ENCODE peak calls at places on chromosomes 6 and 20, in four cellular contexts. One of them, this sample, is unnamed.

GRCh38 chr20:61024390-61024789 is 227.7 kb upstream of the CDH4 start:
- DNase-seq in HepG2: no peak
- DNase-seq in HCT116: no peak
- DNase-seq in SK-N-SH: no peak
- DNase-seq in this sample: no peak

GRCh38 chr20:15817351-15817750 is 755.9 kb downstream of the KIF16B start:
- DNase-seq in SK-N-SH: no peak
- DNase-seq in HCT116: no peak
- DNase-seq in HepG2: no peak
- DNase-seq in this sample: no peak

GRCh38 chr20:50475879-50476292 is 34.3 kb upstream of the PTPN1 start:
- DNase-seq in HCT116: no peak
- DNase-seq in SK-N-SH: no peak
- DNase-seq in HepG2: peak
- DNase-seq in this sample: peak

GRCh38 chr20:1297486-1297885 is 31.4 kb downstream of the SNPH start:
- DNase-seq in SK-N-SH: no peak
- DNase-seq in HCT116: no peak
- DNase-seq in HepG2: no peak
- DNase-seq in this sample: no peak

GRCh38 chr6:56814308-56814707 is 140.6 kb upstream of the BEND6 start:
- DNase-seq in HCT116: no peak
- DNase-seq in HepG2: no peak
- DNase-seq in SK-N-SH: no peak
- DNase-seq in this sample: no peak

GRCh38 chr20:49483706-49484101 is 1.2 kb upstream of the KCNB1 start:
- DNase-seq in HCT116: no peak
- DNase-seq in HepG2: no peak
- DNase-seq in SK-N-SH: peak
- DNase-seq in this sample: no peak

GRCh38 chr6:34391023-34391485 is 1.4 kb downstream of the NUDT3 start:
- DNase-seq in HCT116: no peak
- DNase-seq in SK-N-SH: peak
- DNase-seq in HepG2: peak
- DNase-seq in this sample: no peak

GRCh38 chr6:11271637-11272036 is 39.2 kb upstream of the NEDD9 start:
- DNase-seq in HCT116: no peak
- DNase-seq in HepG2: no peak
- DNase-seq in SK-N-SH: no peak
- DNase-seq in this sample: no peak

GRCh38 chr6:128508588-128509296 is 11.7 kb downstream of the PTPRK start:
- DNase-seq in HepG2: peak
- DNase-seq in SK-N-SH: no peak
- DNase-seq in HCT116: peak
- DNase-seq in this sample: no peak

GRCh38 chr20:42134265-42135098 is 516.3 kb upstream of the CHD6 start:
- DNase-seq in HepG2: peak
- DNase-seq in HCT116: no peak
- DNase-seq in SK-N-SH: no peak
- DNase-seq in this sample: no peak

GRCh38 chr6:431504-431903 is 40.0 kb downstream of the IRF4 start:
- DNase-seq in SK-N-SH: no peak
- DNase-seq in HepG2: no peak
- DNase-seq in HCT116: no peak
- DNase-seq in this sample: no peak

GRCh38 chr6:119171442-119171841 is 93.0 kb upstream of the FAM184A start:
- DNase-seq in HCT116: no peak
- DNase-seq in HepG2: no peak
- DNase-seq in SK-N-SH: no peak
- DNase-seq in this sample: no peak

GRCh38 chr6:131936156-131936555 is 15.0 kb downstream of the CCN2 start:
- DNase-seq in HepG2: peak
- DNase-seq in SK-N-SH: no peak
- DNase-seq in HCT116: no peak
- DNase-seq in this sample: no peak

GRCh38 chr6:157994126-157994795 is 12.6 kb downstream of the SYNJ2 start:
- DNase-seq in HCT116: no peak
- DNase-seq in SK-N-SH: no peak
- DNase-seq in HepG2: peak
- DNase-seq in this sample: peak

GRCh38 chr6:144266091-144266649 is 19.0 kb upstream of the UTRN start:
- DNase-seq in HepG2: no peak
- DNase-seq in HCT116: peak
- DNase-seq in SK-N-SH: no peak
- DNase-seq in this sample: no peak

GRCh38 chr6:41560440-41561192 is 14.4 kb downstream of the FOXP4 start:
- DNase-seq in SK-N-SH: no peak
- DNase-seq in HepG2: no peak
- DNase-seq in HCT116: no peak
- DNase-seq in this sample: no peak

GRCh38 chr6:30646450-30647038 is 389 bp upstream of the C6orf136 start:
- DNase-seq in HepG2: no peak
- DNase-seq in SK-N-SH: peak
- DNase-seq in HCT116: no peak
- DNase-seq in this sample: peak

GRCh38 chr6:45617441-45617840 is 239.7 kb upstream of the SUPT3H start:
- DNase-seq in SK-N-SH: no peak
- DNase-seq in HepG2: no peak
- DNase-seq in HCT116: no peak
- DNase-seq in this sample: no peak

GRCh38 chr6:152206072-152206818 is 398.8 kb downstream of the ESR1 start:
- DNase-seq in SK-N-SH: no peak
- DNase-seq in HCT116: peak
- DNase-seq in HepG2: peak
- DNase-seq in this sample: peak
- TF ChIP-seq ELF1 in SK-N-SH: no peak
- TF ChIP-seq ELF1 in HCT116: no peak
- TF ChIP-seq ELF1 in HepG2: no peak
- TF ChIP-seq ELF1 in this sample: no peak

GRCh38 chr6:163391983-163392382 is 22.5 kb upstream of the QKI start:
- DNase-seq in HepG2: no peak
- DNase-seq in HCT116: peak
- DNase-seq in SK-N-SH: no peak
- DNase-seq in this sample: no peak
- TF ChIP-seq ELF1 in HepG2: no peak
- TF ChIP-seq ELF1 in HCT116: peak
- TF ChIP-seq ELF1 in SK-N-SH: no peak
- TF ChIP-seq ELF1 in this sample: no peak

DNA sequence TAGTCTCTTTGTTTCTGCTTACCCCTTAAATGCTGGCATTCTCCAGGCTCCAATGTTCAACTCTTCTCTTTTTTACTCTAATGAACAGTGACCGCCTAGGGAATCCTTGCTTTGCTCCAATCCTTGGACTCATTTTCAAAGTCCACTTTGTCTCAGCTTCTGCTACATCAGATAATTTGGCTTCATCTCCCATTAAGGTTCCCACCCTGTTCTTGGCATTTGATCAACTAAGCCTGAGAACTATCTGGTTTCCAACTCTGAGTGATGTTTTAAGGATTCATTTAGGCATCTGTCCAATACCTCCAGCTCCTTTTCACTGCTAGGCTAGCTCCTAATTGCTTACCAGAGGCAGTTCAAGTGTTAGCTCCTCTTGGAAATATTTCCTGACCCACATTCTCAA is 64.9 kb downstream of the ME1 start:
- DNase-seq in HCT116: no peak
- DNase-seq in HepG2: no peak
- DNase-seq in SK-N-SH: no peak
- DNase-seq in this sample: no peak
- TF ChIP-seq ELF1 in HCT116: no peak
- TF ChIP-seq ELF1 in HepG2: no peak
- TF ChIP-seq ELF1 in SK-N-SH: no peak
- TF ChIP-seq ELF1 in this sample: no peak

DNA sequence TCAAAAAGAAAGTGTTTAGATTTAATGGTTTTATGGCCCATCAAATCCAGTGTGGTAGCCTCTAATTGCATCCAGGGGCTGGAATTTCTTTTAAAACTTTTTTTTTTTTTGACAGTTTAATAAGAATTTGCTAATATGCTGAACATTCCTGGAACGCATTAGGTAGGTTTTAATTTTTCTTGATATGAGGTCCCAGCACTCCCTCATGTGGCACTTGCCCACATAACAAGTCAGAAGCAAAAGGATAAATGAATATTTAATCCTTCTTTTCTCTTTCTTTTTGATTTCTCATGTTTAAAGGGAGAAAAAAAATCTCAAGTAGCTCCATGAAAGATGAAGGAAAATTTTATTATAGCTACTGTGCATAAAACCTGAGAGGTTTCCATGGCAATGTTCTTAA is 13.5 kb downstream of the HAO1 start:
- DNase-seq in HCT116: peak
- DNase-seq in SK-N-SH: peak
- DNase-seq in HepG2: peak
- DNase-seq in this sample: no peak
- TF ChIP-seq ELF1 in HCT116: no peak
- TF ChIP-seq ELF1 in SK-N-SH: no peak
- TF ChIP-seq ELF1 in HepG2: no peak
- TF ChIP-seq ELF1 in this sample: no peak

This sample was measured in K562.